ENCODE peak calls at places on chromosomes 3 and 15, in nine cellular contexts. O is glomerular endothelial cell; X is NCI-H774; V is AG09309; J is CD8-positive, alpha-beta T cell; E is stimulated activated CD4-positive, alpha-beta T cell treated with anti-CD3 and anti-CD28 coated beads, Interleukin-4, amount 100 ng/mL, for 48 hours; S is HFFc6; D is germinal center; P is hippocampal formation. I is an unnamed sample.

GRCh38 chr3:171809513-171810277 is 588 bp downstream of the PLD1 start:
- DNase-seq in O (no peak), X (peak; percentile 89), V (peak; percentile 91), J (peak; percentile 68), E (peak; percentile 21), S (peak; percentile 94), D (peak; percentile 16), P (peak; percentile 80), I (no peak)

GRCh38 chr3:15929944-15930571 is 132.3 kb upstream of the ANKRD28 start:
- DNase-seq in O (no peak), X (no peak), V (no peak), J (no peak), E (no peak), S (no peak), D (no peak), P (no peak), I (no peak)

GRCh38 chr3:182979719-182980191 is 583 bp downstream of the DCUN1D1 start:
- DNase-seq in O (no peak), X (peak; percentile 50), V (no peak), J (no peak), E (no peak), S (no peak), D (peak; percentile 40), P (peak; percentile 66), I (no peak)

GRCh38 chr15:90291679-90292356 is 26.3 kb downstream of the NGRN start:
- DNase-seq in O (no peak), X (peak; percentile 66), V (no peak), J (no peak), E (no peak), S (no peak), D (peak; percentile 75), P (no peak), I (no peak)

GRCh38 chr3:64157150-64158035 is 67.9 kb downstream of the PRICKLE2 start:
- DNase-seq in O (no peak), X (no peak), V (no peak), J (no peak), E (no peak), S (no peak), D (no peak), P (no peak), I (no peak)

GRCh38 chr15:35305906-35306305 is 220.8 kb upstream of the NANOGP8 start:
- DNase-seq in O (no peak), X (no peak), V (no peak), J (no peak), E (no peak), S (peak; percentile 67), D (no peak), P (no peak), I (no peak)

GRCh38 chr3:117719316-117719926 is 1009.8 kb downstream of the TUSC7 start:
- DNase-seq in O (peak; percentile 14), X (no peak), V (no peak), J (no peak), E (no peak), S (peak; percentile 18), D (peak; percentile 3), P (no peak), I (no peak)

GRCh38 chr3:16350953-16351318 is 85.9 kb downstream of the OXNAD1 start:
- DNase-seq in O (no peak), X (no peak), V (no peak), J (no peak), E (no peak), S (no peak), D (no peak), P (no peak), I (no peak)

GRCh38 chr15:80637747-80638146 is 57.4 kb upstream of the ABHD17C start:
- DNase-seq in O (no peak), X (no peak), V (no peak), J (no peak), E (no peak), S (no peak), D (no peak), P (no peak), I (no peak)

GRCh38 chr15:56910801-56911200 is 7.6 kb upstream of the TCF12 start:
- DNase-seq in O (no peak), X (no peak), V (no peak), J (no peak), E (no peak), S (no peak), D (no peak), P (no peak), I (no peak)

GRCh38 chr3:39127296-39127906 is 19.9 kb downstream of the TTC21A start:
- DNase-seq in O (no peak), X (no peak), V (no peak), J (no peak), E (no peak), S (no peak), D (no peak), P (no peak), I (no peak)

GRCh38 chr15:95994418-95994817 is 336.1 kb upstream of the NR2F2 start:
- DNase-seq in O (no peak), X (no peak), V (no peak), J (no peak), E (no peak), S (peak; percentile 25), D (no peak), P (no peak), I (no peak)

GRCh38 chr3:32147935-32148334 is 41.5 kb downstream of the GPD1L start:
- DNase-seq in O (no peak), X (no peak), V (no peak), J (no peak), E (no peak), S (no peak), D (no peak), P (no peak), I (no peak)

GRCh38 chr15:40929730-40930429 is 740 bp downstream of the DLL4 start:
- DNase-seq in O (no peak), X (peak; percentile 51), V (no peak), J (no peak), E (no peak), S (no peak), D (no peak), P (no peak), I (no peak)

GRCh38 chr3:31204026-31204795 is 309.8 kb upstream of the GADL1 start:
- DNase-seq in O (no peak), X (no peak), V (no peak), J (no peak), E (no peak), S (no peak), D (no peak), P (no peak), I (no peak)

GRCh38 chr3:32813180-32813579 is 4.6 kb upstream of the TRIM71 start:
- DNase-seq in O (no peak), X (no peak), V (no peak), J (no peak), E (no peak), S (no peak), D (no peak), P (no peak), I (no peak)

GRCh38 chr15:76994971-76995945 is at the start of gene PSTPIP1:
- DNase-seq in O (no peak), X (no peak), V (no peak), J (peak; percentile 89), E (peak; percentile 58), S (no peak), D (peak; percentile 72), P (peak; percentile 61), I (no peak)

GRCh38 chr15:92451225-92451825 is 57.6 kb downstream of the ST8SIA2 start:
- DNase-seq in O (no peak), X (no peak), V (peak; percentile 44), J (no peak), E (no peak), S (peak; percentile 75), D (no peak), P (no peak), I (no peak)

GRCh38 chr3:141439589-141439988 is 47.2 kb upstream of the RASA2 start:
- DNase-seq in O (no peak), X (no peak), V (no peak), J (no peak), E (no peak), S (no peak), D (no peak), P (no peak), I (no peak)

GRCh38 chr3:52892290-52892624 is 5.1 kb downstream of the STIMATE start:
- DNase-seq in O (no peak), X (no peak), V (no peak), J (no peak), E (no peak), S (no peak), D (no peak), P (no peak), I (no peak)

GRCh38 chr3:64561503-64561810 is 126.3 kb downstream of the ADAMTS9 start:
- DNase-seq in O (no peak), X (no peak), V (no peak), J (no peak), E (no peak), S (no peak), D (no peak), P (no peak), I (no peak)

GRCh38 chr15:74842581-74843444 is at the start of gene ULK3:
- DNase-seq in O (no peak), X (peak; percentile 80), V (no peak), J (peak; percentile 96), E (peak; percentile 91), S (peak; percentile 79), D (peak; percentile 96), P (peak; percentile 85), I (peak; percentile 62)

GRCh38 chr15:77697893-77698292 is 65.2 kb upstream of the LINGO1 start:
- DNase-seq in O (no peak), X (no peak), V (no peak), J (no peak), E (no peak), S (no peak), D (no peak), P (no peak), I (no peak)

GRCh38 chr3:37970802-37971201 is 19.8 kb upstream of the VILL start:
- DNase-seq in O (no peak), X (no peak), V (no peak), J (no peak), E (no peak), S (no peak), D (no peak), P (no peak), I (no peak)

GRCh38 chr15:69988541-69989225 is 109.0 kb downstream of the TLE3 start:
- DNase-seq in O (no peak), X (no peak), V (no peak), J (no peak), E (no peak), S (no peak), D (no peak), P (no peak), I (no peak)

GRCh38 chr15:94174399-94174802 is 57.0 kb upstream of the MCTP2 start:
- DNase-seq in O (no peak), X (no peak), V (peak; percentile 84), J (no peak), E (no peak), S (peak; percentile 92), D (peak; percentile 65), P (no peak), I (no peak)

GRCh38 chr15:91234759-91235158 is 134.7 kb downstream of the SV2B start:
- DNase-seq in O (no peak), X (no peak), V (no peak), J (no peak), E (no peak), S (no peak), D (no peak), P (no peak), I (no peak)

GRCh38 chr15:68822818-68823217 is 2.1 kb upstream of the ANP32A start:
- DNase-seq in O (no peak), X (no peak), V (no peak), J (no peak), E (no peak), S (no peak), D (no peak), P (no peak), I (no peak)

GRCh38 chr3:129505341-129505740 is 23.1 kb upstream of the RHO start:
- DNase-seq in O (no peak), X (no peak), V (no peak), J (no peak), E (no peak), S (no peak), D (no peak), P (no peak), I (no peak)

GRCh38 chr3:190038050-190038631 is 82.6 kb downstream of the P3H2 start:
- DNase-seq in O (no peak), X (no peak), V (no peak), J (no peak), E (no peak), S (peak; percentile 69), D (no peak), P (no peak), I (no peak)

GRCh38 chr3:136134091-136134490 is 62.0 kb downstream of the MSL2 start:
- DNase-seq in O (no peak), X (no peak), V (no peak), J (no peak), E (no peak), S (no peak), D (no peak), P (no peak), I (no peak)

I was measured in esophagus squamous epithelium.